ENCODE peak calls at places on chromosome 15, in ten cellular contexts. One of them, this sample, is unnamed.

GRCh38 chr15:99526174-99526573 is 39.6 kb upstream of the MEF2A start:
- DNase-seq in left ventricle myocardium inferior: no peak
- DNase-seq in psoas muscle: no peak
- DNase-seq in effector memory CD4-positive, alpha-beta T cell: no peak
- DNase-seq in iris pigment epithelial cell: no peak
- DNase-seq in fibroblast of the aortic adventitia: no peak
- DNase-seq in activated CD4-positive, alpha-beta T cell treated with anti-CD3 and anti-CD28 coated beads for 36 hours: no peak
- DNase-seq in NCI-H1092 treated with DMSO at 0.1 percent for 48 hours: no peak
- DNase-seq in NCI-H1417: no peak
- DNase-seq in amniotic stem cell: no peak
- DNase-seq in this sample: no peak

GRCh38 chr15:80436511-80437307 is 32.5 kb downstream of the ARNT2 start:
- DNase-seq in left ventricle myocardium inferior: no peak
- DNase-seq in psoas muscle: no peak
- DNase-seq in effector memory CD4-positive, alpha-beta T cell: no peak
- DNase-seq in iris pigment epithelial cell: peak
- DNase-seq in fibroblast of the aortic adventitia: no peak
- DNase-seq in activated CD4-positive, alpha-beta T cell treated with anti-CD3 and anti-CD28 coated beads for 36 hours: peak
- DNase-seq in NCI-H1092 treated with DMSO at 0.1 percent for 48 hours: no peak
- DNase-seq in NCI-H1417: no peak
- DNase-seq in amniotic stem cell: no peak
- DNase-seq in this sample: no peak

GRCh38 chr15:78752492-78753358 is 58.5 kb downstream of the ADAMTS7 start:
- DNase-seq in left ventricle myocardium inferior: no peak
- DNase-seq in psoas muscle: no peak
- DNase-seq in effector memory CD4-positive, alpha-beta T cell: no peak
- DNase-seq in iris pigment epithelial cell: no peak
- DNase-seq in fibroblast of the aortic adventitia: no peak
- DNase-seq in activated CD4-positive, alpha-beta T cell treated with anti-CD3 and anti-CD28 coated beads for 36 hours: no peak
- DNase-seq in NCI-H1092 treated with DMSO at 0.1 percent for 48 hours: no peak
- DNase-seq in NCI-H1417: no peak
- DNase-seq in amniotic stem cell: no peak
- DNase-seq in this sample: no peak

GRCh38 chr15:28980709-28981350 is 95.1 kb downstream of the APBA2 start:
- DNase-seq in left ventricle myocardium inferior: no peak
- DNase-seq in psoas muscle: no peak
- DNase-seq in effector memory CD4-positive, alpha-beta T cell: no peak
- DNase-seq in iris pigment epithelial cell: no peak
- DNase-seq in fibroblast of the aortic adventitia: no peak
- DNase-seq in activated CD4-positive, alpha-beta T cell treated with anti-CD3 and anti-CD28 coated beads for 36 hours: no peak
- DNase-seq in NCI-H1092 treated with DMSO at 0.1 percent for 48 hours: no peak
- DNase-seq in NCI-H1417: no peak
- DNase-seq in amniotic stem cell: no peak
- DNase-seq in this sample: no peak

GRCh38 chr15:99564221-99565030 is 1.4 kb upstream of the MEF2A start:
- DNase-seq in left ventricle myocardium inferior: no peak
- DNase-seq in psoas muscle: no peak
- DNase-seq in effector memory CD4-positive, alpha-beta T cell: no peak
- DNase-seq in iris pigment epithelial cell: peak
- DNase-seq in fibroblast of the aortic adventitia: peak
- DNase-seq in activated CD4-positive, alpha-beta T cell treated with anti-CD3 and anti-CD28 coated beads for 36 hours: no peak
- DNase-seq in NCI-H1092 treated with DMSO at 0.1 percent for 48 hours: peak
- DNase-seq in NCI-H1417: peak
- DNase-seq in amniotic stem cell: no peak
- DNase-seq in this sample: peak

GRCh38 chr15:99970891-99971330 is 237.7 kb upstream of the LYSMD4 start:
- DNase-seq in left ventricle myocardium inferior: no peak
- DNase-seq in psoas muscle: no peak
- DNase-seq in effector memory CD4-positive, alpha-beta T cell: no peak
- DNase-seq in iris pigment epithelial cell: no peak
- DNase-seq in fibroblast of the aortic adventitia: no peak
- DNase-seq in activated CD4-positive, alpha-beta T cell treated with anti-CD3 and anti-CD28 coated beads for 36 hours: no peak
- DNase-seq in NCI-H1092 treated with DMSO at 0.1 percent for 48 hours: no peak
- DNase-seq in NCI-H1417: no peak
- DNase-seq in amniotic stem cell: no peak
- DNase-seq in this sample: no peak

GRCh38 chr15:40328176-40328575 is 4.7 kb downstream of the INAFM2 start:
- DNase-seq in left ventricle myocardium inferior: no peak
- DNase-seq in psoas muscle: no peak
- DNase-seq in effector memory CD4-positive, alpha-beta T cell: no peak
- DNase-seq in iris pigment epithelial cell: peak
- DNase-seq in fibroblast of the aortic adventitia: peak
- DNase-seq in activated CD4-positive, alpha-beta T cell treated with anti-CD3 and anti-CD28 coated beads for 36 hours: no peak
- DNase-seq in NCI-H1092 treated with DMSO at 0.1 percent for 48 hours: no peak
- DNase-seq in NCI-H1417: no peak
- DNase-seq in amniotic stem cell: no peak
- DNase-seq in this sample: no peak

GRCh38 chr15:88954431-88955277 is 41.5 kb upstream of the MFGE8 start:
- DNase-seq in left ventricle myocardium inferior: peak
- DNase-seq in psoas muscle: peak
- DNase-seq in effector memory CD4-positive, alpha-beta T cell: no peak
- DNase-seq in iris pigment epithelial cell: no peak
- DNase-seq in fibroblast of the aortic adventitia: peak
- DNase-seq in activated CD4-positive, alpha-beta T cell treated with anti-CD3 and anti-CD28 coated beads for 36 hours: no peak
- DNase-seq in NCI-H1092 treated with DMSO at 0.1 percent for 48 hours: no peak
- DNase-seq in NCI-H1417: peak
- DNase-seq in amniotic stem cell: no peak
- DNase-seq in this sample: no peak

GRCh38 chr15:29278436-29279099 is 8.9 kb upstream of the NSMCE3 start:
- DNase-seq in left ventricle myocardium inferior: no peak
- DNase-seq in psoas muscle: no peak
- DNase-seq in effector memory CD4-positive, alpha-beta T cell: no peak
- DNase-seq in iris pigment epithelial cell: peak
- DNase-seq in fibroblast of the aortic adventitia: peak
- DNase-seq in activated CD4-positive, alpha-beta T cell treated with anti-CD3 and anti-CD28 coated beads for 36 hours: no peak
- DNase-seq in NCI-H1092 treated with DMSO at 0.1 percent for 48 hours: no peak
- DNase-seq in NCI-H1417: no peak
- DNase-seq in amniotic stem cell: peak
- DNase-seq in this sample: no peak

GRCh38 chr15:55774113-55774970 is 31.4 kb upstream of the PRTG start:
- DNase-seq in left ventricle myocardium inferior: peak
- DNase-seq in psoas muscle: peak
- DNase-seq in effector memory CD4-positive, alpha-beta T cell: no peak
- DNase-seq in iris pigment epithelial cell: peak
- DNase-seq in fibroblast of the aortic adventitia: peak
- DNase-seq in activated CD4-positive, alpha-beta T cell treated with anti-CD3 and anti-CD28 coated beads for 36 hours: peak
- DNase-seq in NCI-H1092 treated with DMSO at 0.1 percent for 48 hours: no peak
- DNase-seq in NCI-H1417: peak
- DNase-seq in amniotic stem cell: no peak
- DNase-seq in this sample: peak

GRCh38 chr15:78873796-78874761 is 1.4 kb downstream of the MORF4L1 start:
- DNase-seq in left ventricle myocardium inferior: no peak
- DNase-seq in psoas muscle: no peak
- DNase-seq in effector memory CD4-positive, alpha-beta T cell: peak
- DNase-seq in iris pigment epithelial cell: peak
- DNase-seq in fibroblast of the aortic adventitia: no peak
- DNase-seq in activated CD4-positive, alpha-beta T cell treated with anti-CD3 and anti-CD28 coated beads for 36 hours: peak
- DNase-seq in NCI-H1092 treated with DMSO at 0.1 percent for 48 hours: no peak
- DNase-seq in NCI-H1417: no peak
- DNase-seq in amniotic stem cell: no peak
- DNase-seq in this sample: peak

GRCh38 chr15:24269923-24270322 is 405.7 kb upstream of the NPAP1 start:
- DNase-seq in left ventricle myocardium inferior: no peak
- DNase-seq in psoas muscle: no peak
- DNase-seq in effector memory CD4-positive, alpha-beta T cell: no peak
- DNase-seq in iris pigment epithelial cell: no peak
- DNase-seq in fibroblast of the aortic adventitia: no peak
- DNase-seq in activated CD4-positive, alpha-beta T cell treated with anti-CD3 and anti-CD28 coated beads for 36 hours: no peak
- DNase-seq in NCI-H1092 treated with DMSO at 0.1 percent for 48 hours: no peak
- DNase-seq in NCI-H1417: no peak
- DNase-seq in amniotic stem cell: no peak
- DNase-seq in this sample: no peak

GRCh38 chr15:30943654-30944335 is 40.1 kb downstream of the FAN1 start:
- DNase-seq in left ventricle myocardium inferior: no peak
- DNase-seq in psoas muscle: no peak
- DNase-seq in effector memory CD4-positive, alpha-beta T cell: no peak
- DNase-seq in iris pigment epithelial cell: peak
- DNase-seq in fibroblast of the aortic adventitia: no peak
- DNase-seq in activated CD4-positive, alpha-beta T cell treated with anti-CD3 and anti-CD28 coated beads for 36 hours: no peak
- DNase-seq in NCI-H1092 treated with DMSO at 0.1 percent for 48 hours: no peak
- DNase-seq in NCI-H1417: no peak
- DNase-seq in amniotic stem cell: no peak
- DNase-seq in this sample: no peak

GRCh38 chr15:74809951-74810350 is 2.7 kb upstream of the LMAN1L start:
- DNase-seq in left ventricle myocardium inferior: no peak
- DNase-seq in psoas muscle: no peak
- DNase-seq in effector memory CD4-positive, alpha-beta T cell: no peak
- DNase-seq in iris pigment epithelial cell: no peak
- DNase-seq in fibroblast of the aortic adventitia: peak
- DNase-seq in activated CD4-positive, alpha-beta T cell treated with anti-CD3 and anti-CD28 coated beads for 36 hours: no peak
- DNase-seq in NCI-H1092 treated with DMSO at 0.1 percent for 48 hours: no peak
- DNase-seq in NCI-H1417: no peak
- DNase-seq in amniotic stem cell: no peak
- DNase-seq in this sample: no peak

GRCh38 chr15:64596701-64597468 is 136.5 kb downstream of the ZNF609 start:
- DNase-seq in left ventricle myocardium inferior: no peak
- DNase-seq in psoas muscle: no peak
- DNase-seq in effector memory CD4-positive, alpha-beta T cell: no peak
- DNase-seq in iris pigment epithelial cell: peak
- DNase-seq in fibroblast of the aortic adventitia: peak
- DNase-seq in activated CD4-positive, alpha-beta T cell treated with anti-CD3 and anti-CD28 coated beads for 36 hours: peak
- DNase-seq in NCI-H1092 treated with DMSO at 0.1 percent for 48 hours: peak
- DNase-seq in NCI-H1417: peak
- DNase-seq in amniotic stem cell: no peak
- DNase-seq in this sample: no peak

GRCh38 chr15:69990566-69991391 is 106.9 kb downstream of the TLE3 start:
- DNase-seq in left ventricle myocardium inferior: no peak
- DNase-seq in psoas muscle: no peak
- DNase-seq in effector memory CD4-positive, alpha-beta T cell: no peak
- DNase-seq in iris pigment epithelial cell: no peak
- DNase-seq in fibroblast of the aortic adventitia: no peak
- DNase-seq in activated CD4-positive, alpha-beta T cell treated with anti-CD3 and anti-CD28 coated beads for 36 hours: no peak
- DNase-seq in NCI-H1092 treated with DMSO at 0.1 percent for 48 hours: no peak
- DNase-seq in NCI-H1417: no peak
- DNase-seq in amniotic stem cell: no peak
- DNase-seq in this sample: no peak

GRCh38 chr15:90664650-90665287 is 52.4 kb upstream of the BLM start:
- DNase-seq in left ventricle myocardium inferior: peak
- DNase-seq in psoas muscle: peak
- DNase-seq in effector memory CD4-positive, alpha-beta T cell: no peak
- DNase-seq in iris pigment epithelial cell: peak
- DNase-seq in fibroblast of the aortic adventitia: peak
- DNase-seq in activated CD4-positive, alpha-beta T cell treated with anti-CD3 and anti-CD28 coated beads for 36 hours: no peak
- DNase-seq in NCI-H1092 treated with DMSO at 0.1 percent for 48 hours: no peak
- DNase-seq in NCI-H1417: no peak
- DNase-seq in amniotic stem cell: no peak
- DNase-seq in this sample: no peak

GRCh38 chr15:92104069-92104468 is 250.6 kb downstream of the SLCO3A1 start:
- DNase-seq in left ventricle myocardium inferior: no peak
- DNase-seq in psoas muscle: no peak
- DNase-seq in effector memory CD4-positive, alpha-beta T cell: no peak
- DNase-seq in iris pigment epithelial cell: no peak
- DNase-seq in fibroblast of the aortic adventitia: no peak
- DNase-seq in activated CD4-positive, alpha-beta T cell treated with anti-CD3 and anti-CD28 coated beads for 36 hours: no peak
- DNase-seq in NCI-H1092 treated with DMSO at 0.1 percent for 48 hours: no peak
- DNase-seq in NCI-H1417: no peak
- DNase-seq in amniotic stem cell: no peak
- DNase-seq in this sample: no peak

GRCh38 chr15:80776420-80777045 is 2.6 kb upstream of the CEMIP start:
- DNase-seq in left ventricle myocardium inferior: peak
- DNase-seq in psoas muscle: peak
- DNase-seq in effector memory CD4-positive, alpha-beta T cell: peak
- DNase-seq in iris pigment epithelial cell: peak
- DNase-seq in fibroblast of the aortic adventitia: peak
- DNase-seq in activated CD4-positive, alpha-beta T cell treated with anti-CD3 and anti-CD28 coated beads for 36 hours: peak
- DNase-seq in NCI-H1092 treated with DMSO at 0.1 percent for 48 hours: peak
- DNase-seq in NCI-H1417: peak
- DNase-seq in amniotic stem cell: peak
- DNase-seq in this sample: peak

GRCh38 chr15:89616228-89616627 is 39.0 kb downstream of the KIF7 start:
- DNase-seq in left ventricle myocardium inferior: no peak
- DNase-seq in psoas muscle: no peak
- DNase-seq in effector memory CD4-positive, alpha-beta T cell: no peak
- DNase-seq in iris pigment epithelial cell: no peak
- DNase-seq in fibroblast of the aortic adventitia: no peak
- DNase-seq in activated CD4-positive, alpha-beta T cell treated with anti-CD3 and anti-CD28 coated beads for 36 hours: no peak
- DNase-seq in NCI-H1092 treated with DMSO at 0.1 percent for 48 hours: no peak
- DNase-seq in NCI-H1417: no peak
- DNase-seq in amniotic stem cell: no peak
- DNase-seq in this sample: no peak

GRCh38 chr15:62895139-62895866 is 147.2 kb upstream of the TPM1 start:
- DNase-seq in left ventricle myocardium inferior: no peak
- DNase-seq in psoas muscle: no peak
- DNase-seq in effector memory CD4-positive, alpha-beta T cell: no peak
- DNase-seq in iris pigment epithelial cell: peak
- DNase-seq in fibroblast of the aortic adventitia: peak
- DNase-seq in activated CD4-positive, alpha-beta T cell treated with anti-CD3 and anti-CD28 coated beads for 36 hours: no peak
- DNase-seq in NCI-H1092 treated with DMSO at 0.1 percent for 48 hours: no peak
- DNase-seq in NCI-H1417: no peak
- DNase-seq in amniotic stem cell: peak
- DNase-seq in this sample: no peak

GRCh38 chr15:34239151-34239761 is 14.4 kb downstream of the EMC4 start:
- DNase-seq in left ventricle myocardium inferior: no peak
- DNase-seq in psoas muscle: no peak
- DNase-seq in effector memory CD4-positive, alpha-beta T cell: no peak
- DNase-seq in iris pigment epithelial cell: peak
- DNase-seq in fibroblast of the aortic adventitia: peak
- DNase-seq in activated CD4-positive, alpha-beta T cell treated with anti-CD3 and anti-CD28 coated beads for 36 hours: peak
- DNase-seq in NCI-H1092 treated with DMSO at 0.1 percent for 48 hours: no peak
- DNase-seq in NCI-H1417: no peak
- DNase-seq in amniotic stem cell: peak
- DNase-seq in this sample: no peak

GRCh38 chr15:99430881-99431401 is 134.8 kb upstream of the MEF2A start:
- DNase-seq in left ventricle myocardium inferior: peak
- DNase-seq in psoas muscle: peak
- DNase-seq in effector memory CD4-positive, alpha-beta T cell: no peak
- DNase-seq in iris pigment epithelial cell: no peak
- DNase-seq in fibroblast of the aortic adventitia: no peak
- DNase-seq in activated CD4-positive, alpha-beta T cell treated with anti-CD3 and anti-CD28 coated beads for 36 hours: peak
- DNase-seq in NCI-H1092 treated with DMSO at 0.1 percent for 48 hours: no peak
- DNase-seq in NCI-H1417: no peak
- DNase-seq in amniotic stem cell: no peak
- DNase-seq in this sample: no peak

GRCh38 chr15:49379996-49380395 is 43.0 kb upstream of the FGF7 start:
- DNase-seq in left ventricle myocardium inferior: no peak
- DNase-seq in psoas muscle: no peak
- DNase-seq in effector memory CD4-positive, alpha-beta T cell: no peak
- DNase-seq in iris pigment epithelial cell: no peak
- DNase-seq in fibroblast of the aortic adventitia: no peak
- DNase-seq in activated CD4-positive, alpha-beta T cell treated with anti-CD3 and anti-CD28 coated beads for 36 hours: no peak
- DNase-seq in NCI-H1092 treated with DMSO at 0.1 percent for 48 hours: no peak
- DNase-seq in NCI-H1417: no peak
- DNase-seq in amniotic stem cell: no peak
- DNase-seq in this sample: no peak

GRCh38 chr15:64905119-64905831 is 6.4 kb upstream of the ANKDD1A start:
- DNase-seq in left ventricle myocardium inferior: peak
- DNase-seq in psoas muscle: peak
- DNase-seq in effector memory CD4-positive, alpha-beta T cell: peak
- DNase-seq in iris pigment epithelial cell: peak
- DNase-seq in fibroblast of the aortic adventitia: peak
- DNase-seq in activated CD4-positive, alpha-beta T cell treated with anti-CD3 and anti-CD28 coated beads for 36 hours: peak
- DNase-seq in NCI-H1092 treated with DMSO at 0.1 percent for 48 hours: no peak
- DNase-seq in NCI-H1417: no peak
- DNase-seq in amniotic stem cell: peak
- DNase-seq in this sample: peak

GRCh38 chr15:59587085-59587826 is 24.3 kb upstream of the GCNT3 start:
- DNase-seq in left ventricle myocardium inferior: no peak
- DNase-seq in psoas muscle: no peak
- DNase-seq in effector memory CD4-positive, alpha-beta T cell: no peak
- DNase-seq in iris pigment epithelial cell: no peak
- DNase-seq in fibroblast of the aortic adventitia: no peak
- DNase-seq in activated CD4-positive, alpha-beta T cell treated with anti-CD3 and anti-CD28 coated beads for 36 hours: no peak
- DNase-seq in NCI-H1092 treated with DMSO at 0.1 percent for 48 hours: peak
- DNase-seq in NCI-H1417: peak
- DNase-seq in amniotic stem cell: no peak
- DNase-seq in this sample: no peak

GRCh38 chr15:45606841-45607240 is 19.7 kb downstream of the BLOC1S6 start:
- DNase-seq in left ventricle myocardium inferior: no peak
- DNase-seq in psoas muscle: no peak
- DNase-seq in effector memory CD4-positive, alpha-beta T cell: no peak
- DNase-seq in iris pigment epithelial cell: no peak
- DNase-seq in fibroblast of the aortic adventitia: no peak
- DNase-seq in activated CD4-positive, alpha-beta T cell treated with anti-CD3 and anti-CD28 coated beads for 36 hours: no peak
- DNase-seq in NCI-H1092 treated with DMSO at 0.1 percent for 48 hours: no peak
- DNase-seq in NCI-H1417: no peak
- DNase-seq in amniotic stem cell: no peak
- DNase-seq in this sample: no peak

GRCh38 chr15:94412979-94413741 is 181.8 kb downstream of the MCTP2 start:
- DNase-seq in left ventricle myocardium inferior: no peak
- DNase-seq in psoas muscle: no peak
- DNase-seq in effector memory CD4-positive, alpha-beta T cell: no peak
- DNase-seq in iris pigment epithelial cell: peak
- DNase-seq in fibroblast of the aortic adventitia: peak
- DNase-seq in activated CD4-positive, alpha-beta T cell treated with anti-CD3 and anti-CD28 coated beads for 36 hours: no peak
- DNase-seq in NCI-H1092 treated with DMSO at 0.1 percent for 48 hours: peak
- DNase-seq in NCI-H1417: peak
- DNase-seq in amniotic stem cell: peak
- DNase-seq in this sample: no peak

This sample was measured in activated gamma-delta T cell treated with Interleukin-2 at 50 U/mL for 16 hours.